ENCODE peak calls at places on chromosomes 5 and 9, in six cellular contexts. O is HFFc6, G is AG04450, H is bronchial epithelial cell, B is choroid plexus epithelial cell, L is cardiac fibroblast. V is an unnamed sample.

GRCh38 chr5:106127341-106127781 is 1543.4 kb downstream of the EFNA5 start:
- DNase-seq in O (no peak), G (no peak), H (peak), B (peak), L (no peak), V (no peak)

GRCh38 chr5:57494104-57495098 is 11.8 kb upstream of the ACTBL2 start:
- DNase-seq in O (peak), G (peak), H (peak), B (peak), L (peak), V (peak)

GRCh38 chr5:81626524-81626923 is 124.4 kb downstream of the SSBP2 start:
- DNase-seq in O (peak), G (peak), H (peak), B (peak), L (peak), V (peak)

GRCh38 chr5:67511911-67512310 is 315.3 kb upstream of the CD180 start:
- DNase-seq in O (no peak), G (no peak), H (no peak), B (peak), L (no peak), V (no peak)

GRCh38 chr9:37471942-37472679 is 6.9 kb upstream of the ZBTB5 start:
- DNase-seq in O (peak), G (peak), H (peak), B (peak), L (peak), V (peak)

GRCh38 chr5:102527547-102527946 is 28.7 kb upstream of the SLCO6A1 start:
- DNase-seq in O (no peak), G (no peak), H (no peak), B (no peak), L (no peak), V (no peak)

GRCh38 chr9:81559741-81560140 is 129.6 kb downstream of the TLE1 start:
- DNase-seq in O (peak), G (peak), H (peak), B (peak), L (peak), V (peak)

GRCh38 chr5:39794511-39794910 is 369.7 kb upstream of the DAB2 start:
- DNase-seq in O (no peak), G (no peak), H (no peak), B (peak), L (no peak), V (no peak)

GRCh38 chr5:114450516-114450909 is 88.6 kb downstream of the KCNN2 start:
- DNase-seq in O (peak), G (no peak), H (no peak), B (peak), L (peak), V (peak)

GRCh38 chr5:135498662-135498995 is 37.1 kb downstream of the NEUROG1 start:
- DNase-seq in O (no peak), G (no peak), H (peak), B (no peak), L (no peak), V (no peak)

DNA sequence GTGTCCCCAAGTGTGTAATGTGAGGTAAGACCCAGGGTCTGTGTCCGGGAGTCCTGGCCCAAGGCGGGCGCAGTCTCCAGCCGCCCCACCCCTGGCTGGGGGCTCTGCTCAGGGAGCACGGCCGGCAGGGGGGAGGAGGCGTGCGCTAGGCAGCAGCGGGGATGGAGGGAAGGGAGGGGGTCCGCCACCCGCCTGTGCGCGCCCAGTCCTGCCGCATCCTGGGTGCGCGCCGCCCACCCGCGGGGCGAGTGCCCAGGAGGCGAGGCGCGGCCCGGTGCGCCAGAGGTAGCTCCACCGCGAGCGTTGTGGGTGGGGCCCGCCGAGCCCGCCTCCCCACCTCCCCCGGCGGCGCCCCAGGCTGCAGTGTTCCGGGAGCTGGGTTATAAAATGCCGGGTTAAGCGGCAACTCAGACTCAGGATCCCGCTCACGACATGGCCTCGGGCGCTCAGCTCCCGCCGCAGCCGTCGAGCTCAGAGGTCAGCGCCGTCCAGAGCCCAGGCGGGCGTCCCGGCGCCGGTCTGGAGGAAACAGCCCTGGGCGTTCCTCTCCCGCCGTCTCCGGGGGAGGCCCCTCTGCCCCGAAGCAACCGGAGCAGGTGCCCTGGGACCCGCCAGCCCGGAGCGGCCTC is at the start of gene CCNI2:
- DNase-seq in O (no peak), G (no peak), H (no peak), B (no peak), L (no peak), V (no peak)
- TF ChIP-seq CTCF in O (peak), G (no peak), H (no peak), B (no peak), L (no peak), V (peak)

GRCh38 chr9:104177003-104177611 is 83.0 kb downstream of the SMC2 start:
- DNase-seq in O (no peak), G (no peak), H (peak), B (peak), L (peak), V (peak)
- TF ChIP-seq CTCF in O (peak), G (no peak), H (peak), B (peak), L (peak), V (peak)

GRCh38 chr9:84294551-84294950 is 46.0 kb downstream of the SLC28A3 start:
- DNase-seq in O (no peak), G (no peak), H (no peak), B (no peak), L (no peak), V (no peak)
- TF ChIP-seq CTCF in O (peak), G (no peak), H (peak), B (no peak), L (no peak), V (no peak)

DNA sequence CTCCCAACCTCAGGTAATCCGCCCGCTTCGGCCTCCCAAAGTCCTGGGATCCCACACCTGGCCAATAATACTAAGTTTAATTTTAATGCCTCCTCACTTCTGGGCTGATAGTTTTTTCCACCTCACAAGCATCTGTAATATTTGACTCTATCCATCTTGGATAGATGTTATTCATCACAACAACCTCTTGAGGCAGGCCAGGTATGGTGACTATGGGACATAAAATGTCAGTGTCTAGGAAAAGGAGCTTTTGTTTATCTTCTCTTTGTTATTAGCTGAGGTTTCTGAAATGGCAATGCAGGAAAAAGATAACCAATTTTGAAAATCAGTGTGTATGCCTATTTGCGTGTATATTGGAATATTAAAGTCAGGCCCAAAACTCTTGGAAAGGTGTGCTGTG is 1.2 kb upstream of the CCDC69 start:
- DNase-seq in O (no peak), G (no peak), H (no peak), B (no peak), L (no peak), V (no peak)
- TF ChIP-seq CTCF in O (no peak), G (no peak), H (no peak), B (no peak), L (no peak), V (no peak)

GRCh38 chr9:32378993-32379729 is 5.3 kb upstream of the ACO1 start:
- DNase-seq in O (peak), G (peak), H (peak), B (peak), L (peak), V (peak)

GRCh38 chr9:32382582-32383320 is 1.7 kb upstream of the ACO1 start:
- DNase-seq in O (no peak), G (no peak), H (no peak), B (no peak), L (no peak), V (no peak)

GRCh38 chr9:32376295-32376694 is 8.1 kb upstream of the ACO1 start:
- DNase-seq in O (no peak), G (no peak), H (no peak), B (no peak), L (no peak), V (no peak)

GRCh38 chr9:32380944-32381343 is 3.5 kb upstream of the ACO1 start:
- DNase-seq in O (no peak), G (no peak), H (no peak), B (no peak), L (no peak), V (no peak)

DNA sequence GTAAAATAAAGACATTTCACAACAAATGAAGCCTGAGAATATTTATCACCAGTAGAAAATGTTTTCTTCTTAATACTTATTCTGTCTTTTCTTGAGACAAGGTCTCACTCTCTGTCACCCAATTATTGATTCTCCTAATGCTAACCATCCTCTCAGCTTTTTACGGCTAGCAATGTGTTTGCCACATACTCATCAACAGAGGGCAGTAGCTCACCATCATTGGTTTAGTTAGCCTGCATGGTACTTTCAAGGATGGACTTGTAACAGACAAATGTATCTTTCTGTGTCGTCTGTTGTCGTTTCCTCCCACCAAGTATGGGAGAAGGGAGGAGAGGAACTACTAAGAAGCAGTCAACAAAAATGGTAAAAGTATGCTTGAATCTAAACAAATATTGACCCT is 5.9 kb upstream of the ACO1 start:
- DNase-seq in O (peak), G (peak), H (peak), B (peak), L (peak), V (peak)
- TF ChIP-seq CTCF in O (peak), G (peak), H (peak), B (peak), L (peak), V (peak)

DNA sequence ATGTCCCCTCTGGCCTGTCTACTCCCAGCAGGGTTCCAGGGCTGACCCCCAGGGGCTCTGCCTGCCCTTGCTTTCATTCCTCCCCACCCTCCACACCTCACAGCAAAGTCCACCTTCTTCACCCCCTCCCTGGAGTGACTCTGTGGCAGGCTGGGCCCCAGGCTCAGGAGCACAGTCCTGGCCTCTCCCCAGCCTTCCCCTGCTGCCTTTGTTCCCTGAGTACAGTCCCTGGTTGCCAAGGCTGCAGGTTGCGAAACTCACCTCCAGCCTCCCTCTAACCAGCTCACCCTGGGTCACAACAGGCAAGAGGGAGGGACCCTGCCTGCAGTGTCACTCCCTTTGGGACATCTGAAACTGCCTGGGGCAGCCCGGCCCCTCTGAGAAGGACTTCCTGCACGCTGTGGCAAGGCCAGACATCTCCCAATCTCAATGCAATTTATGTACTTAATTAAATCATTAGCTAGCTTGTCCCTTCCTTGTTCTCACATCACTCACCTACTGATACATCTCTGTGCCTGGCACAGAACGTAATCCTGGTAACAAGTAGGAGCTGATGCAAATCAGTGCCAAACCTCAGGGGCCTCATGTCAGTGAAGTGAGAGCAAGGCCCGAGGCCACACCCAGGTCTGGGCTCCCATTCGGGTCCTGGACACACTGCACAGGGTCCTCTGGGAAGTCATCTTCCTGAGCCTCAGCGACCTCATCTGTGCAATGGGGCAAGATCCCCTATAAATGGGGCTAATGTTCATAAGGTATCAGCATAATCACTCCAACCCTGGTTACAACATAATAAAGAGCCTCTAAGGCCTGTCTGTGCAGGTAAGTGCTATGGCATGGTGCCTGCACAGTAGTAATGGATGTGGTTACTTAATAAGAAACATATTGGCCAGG is 27.3 kb upstream of the TRIM14 start:
- DNase-seq in O (peak), G (no peak), H (peak), B (peak), L (peak), V (peak)
- TF ChIP-seq CTCF in O (no peak), G (no peak), H (no peak), B (no peak), L (no peak), V (no peak)